ENCODE peak calls at places on chromosome 17, in ten cellular contexts. P is tibial artery; N is AG09309; S is GM06990; J is fibroblast of the aortic adventitia; Z is thoracic aorta; Y is stomach; M is CD8-positive, alpha-beta T cell; U is MM.1S; O is cardiac fibroblast. Q is an unnamed sample.

GRCh38 chr17:62671553-62671952 is 44.1 kb downstream of the MRC2 start:
- DNase-seq in P (no peak), N (no peak), S (no peak), J (peak), Z (no peak), Y (peak), M (no peak), U (no peak), O (no peak), Q (no peak)

GRCh38 chr17:69430488-69430887 is 16.0 kb downstream of the MAP2K6 start:
- DNase-seq in P (no peak), N (no peak), S (no peak), J (no peak), Z (no peak), Y (no peak), M (no peak), U (no peak), O (peak), Q (no peak)

GRCh38 chr17:37187262-37187661 is 188.5 kb upstream of the C17orf78 start:
- DNase-seq in P (no peak), N (peak), S (no peak), J (peak), Z (no peak), Y (no peak), M (no peak), U (no peak), O (peak), Q (peak)

GRCh38 chr17:56602292-56603130 is 9.0 kb downstream of the NOG start:
- DNase-seq in P (no peak), N (no peak), S (no peak), J (no peak), Z (no peak), Y (no peak), M (peak), U (no peak), O (no peak), Q (no peak)

GRCh38 chr17:72631568-72631967 is 460.9 kb downstream of the SLC39A11 start:
- DNase-seq in P (no peak), N (no peak), S (no peak), J (no peak), Z (no peak), Y (no peak), M (no peak), U (no peak), O (no peak), Q (no peak)

GRCh38 chr17:13297198-13297597 is 279.4 kb upstream of the ELAC2 start:
- DNase-seq in P (no peak), N (no peak), S (no peak), J (no peak), Z (no peak), Y (no peak), M (no peak), U (no peak), O (no peak), Q (no peak)

GRCh38 chr17:71115669-71115972 is 946.3 kb downstream of the KCNJ2 start:
- DNase-seq in P (no peak), N (peak), S (no peak), J (no peak), Z (no peak), Y (no peak), M (no peak), U (no peak), O (no peak), Q (no peak)

GRCh38 chr17:62714016-62714777 is 86.7 kb downstream of the MRC2 start:
- DNase-seq in P (no peak), N (no peak), S (no peak), J (peak), Z (no peak), Y (no peak), M (no peak), U (no peak), O (no peak), Q (no peak)

GRCh38 chr17:69828087-69828486 is 246.9 kb upstream of the KCNJ16 start:
- DNase-seq in P (peak), N (no peak), S (no peak), J (peak), Z (no peak), Y (peak), M (no peak), U (no peak), O (peak), Q (no peak)

GRCh38 chr17:52235416-52235960 is 77.0 kb upstream of the CA10 start:
- DNase-seq in P (no peak), N (no peak), S (no peak), J (no peak), Z (no peak), Y (no peak), M (no peak), U (no peak), O (no peak), Q (no peak)

GRCh38 chr17:63675607-63676539 is 24.1 kb downstream of the LIMD2 start:
- DNase-seq in P (peak), N (peak), S (no peak), J (peak), Z (peak), Y (peak), M (no peak), U (no peak), O (peak), Q (no peak)

GRCh38 chr17:17491546-17491988 is 4.6 kb downstream of the RASD1 start:
- DNase-seq in P (no peak), N (no peak), S (no peak), J (no peak), Z (no peak), Y (no peak), M (no peak), U (no peak), O (no peak), Q (no peak)

GRCh38 chr17:81322271-81323082 is 27.4 kb upstream of the SLC38A10 start:
- DNase-seq in P (no peak), N (no peak), S (no peak), J (no peak), Z (no peak), Y (no peak), M (no peak), U (peak), O (no peak), Q (no peak)

GRCh38 chr17:9959377-9959981 is 54.4 kb upstream of the RCVRN start:
- DNase-seq in P (no peak), N (no peak), S (peak), J (peak), Z (no peak), Y (no peak), M (no peak), U (no peak), O (peak), Q (no peak)

GRCh38 chr17:67759355-67760171 is 41.8 kb downstream of the NOL11 start:
- DNase-seq in P (no peak), N (no peak), S (no peak), J (peak), Z (no peak), Y (no peak), M (no peak), U (peak), O (peak), Q (peak)

GRCh38 chr17:17153709-17154108 is 52.4 kb downstream of the PLD6 start:
- DNase-seq in P (no peak), N (no peak), S (no peak), J (no peak), Z (no peak), Y (no peak), M (no peak), U (no peak), O (no peak), Q (no peak)

GRCh38 chr17:50198026-50198669 is 3.3 kb downstream of the COL1A1 start:
- DNase-seq in P (peak), N (no peak), S (no peak), J (peak), Z (no peak), Y (peak), M (peak), U (peak), O (peak), Q (no peak)

GRCh38 chr17:80055597-80055996 is 19.2 kb downstream of the CCDC40 start:
- DNase-seq in P (no peak), N (no peak), S (no peak), J (no peak), Z (no peak), Y (no peak), M (no peak), U (no peak), O (no peak), Q (no peak)

GRCh38 chr17:6476834-6477210 is 32.6 kb downstream of the PIMREG start:
- DNase-seq in P (no peak), N (no peak), S (no peak), J (no peak), Z (no peak), Y (no peak), M (no peak), U (no peak), O (no peak), Q (no peak)

GRCh38 chr17:80029235-80029974 is 6.3 kb downstream of the TBC1D16 start:
- DNase-seq in P (peak), N (peak), S (no peak), J (peak), Z (peak), Y (peak), M (no peak), U (no peak), O (peak), Q (peak)

GRCh38 chr17:13306310-13306962 is 288.6 kb upstream of the ELAC2 start:
- DNase-seq in P (no peak), N (peak), S (peak), J (peak), Z (no peak), Y (no peak), M (no peak), U (no peak), O (peak), Q (peak)

GRCh38 chr17:9408381-9408780 is 167.2 kb downstream of the STX8 start:
- DNase-seq in P (no peak), N (no peak), S (no peak), J (peak), Z (no peak), Y (no peak), M (no peak), U (no peak), O (no peak), Q (no peak)

GRCh38 chr17:74455025-74455585 is 11.3 kb upstream of the CD300A start:
- DNase-seq in P (no peak), N (no peak), S (no peak), J (no peak), Z (no peak), Y (no peak), M (no peak), U (no peak), O (no peak), Q (no peak)

GRCh38 chr17:38735161-38735997 is 5.2 kb downstream of the CISD3 start:
- DNase-seq in P (no peak), N (no peak), S (no peak), J (peak), Z (no peak), Y (peak), M (peak), U (peak), O (peak), Q (no peak)

GRCh38 chr17:30239089-30239462 is 3.6 kb upstream of the SLC6A4 start:
- DNase-seq in P (no peak), N (no peak), S (no peak), J (no peak), Z (no peak), Y (no peak), M (peak), U (no peak), O (no peak), Q (no peak)

GRCh38 chr17:80773243-80773991 is 218.2 kb upstream of the CHMP6 start:
- DNase-seq in P (peak), N (no peak), S (no peak), J (peak), Z (peak), Y (no peak), M (no peak), U (no peak), O (peak), Q (no peak)

GRCh38 chr17:18237461-18237860 is 12.0 kb downstream of the LLGL1 start:
- DNase-seq in P (no peak), N (no peak), S (no peak), J (no peak), Z (no peak), Y (no peak), M (no peak), U (no peak), O (no peak), Q (no peak)

GRCh38 chr17:50196826-50197225 is 4.6 kb downstream of the COL1A1 start:
- DNase-seq in P (peak), N (no peak), S (no peak), J (peak), Z (no peak), Y (no peak), M (no peak), U (no peak), O (peak), Q (no peak)

GRCh38 chr17:38357488-38358123 is 6.0 kb downstream of the SOCS7 start:
- DNase-seq in P (no peak), N (no peak), S (no peak), J (no peak), Z (no peak), Y (no peak), M (no peak), U (no peak), O (no peak), Q (no peak)

GRCh38 chr17:38585805-38586529 is 19.8 kb downstream of the SRCIN1 start:
- DNase-seq in P (no peak), N (no peak), S (no peak), J (no peak), Z (no peak), Y (no peak), M (no peak), U (no peak), O (no peak), Q (no peak)

GRCh38 chr17:82611140-82612058 is 36.8 kb downstream of the WDR45B start:
- DNase-seq in P (no peak), N (no peak), S (no peak), J (peak), Z (no peak), Y (no peak), M (no peak), U (no peak), O (peak), Q (no peak)

GRCh38 chr17:75785016-75785769 is 587 bp downstream of the UNK start:
- DNase-seq in P (peak), N (peak), S (no peak), J (peak), Z (peak), Y (peak), M (peak), U (peak), O (peak), Q (no peak)

GRCh38 chr17:83128306-83129240 is 49.2 kb downstream of the METRNL start:
- DNase-seq in P (no peak), N (no peak), S (no peak), J (no peak), Z (no peak), Y (no peak), M (no peak), U (no peak), O (no peak), Q (no peak)

GRCh38 chr17:21166599-21167265 is 40.0 kb downstream of the DHRS7B start:
- DNase-seq in P (no peak), N (peak), S (no peak), J (peak), Z (no peak), Y (no peak), M (no peak), U (no peak), O (peak), Q (no peak)
- H3K4me3 ChIP-seq in P (no peak), N (no peak), S (no peak), J (no peak), Z (peak), Y (no peak), M (no peak), U (no peak), O (no peak), Q (no peak)

DNA sequence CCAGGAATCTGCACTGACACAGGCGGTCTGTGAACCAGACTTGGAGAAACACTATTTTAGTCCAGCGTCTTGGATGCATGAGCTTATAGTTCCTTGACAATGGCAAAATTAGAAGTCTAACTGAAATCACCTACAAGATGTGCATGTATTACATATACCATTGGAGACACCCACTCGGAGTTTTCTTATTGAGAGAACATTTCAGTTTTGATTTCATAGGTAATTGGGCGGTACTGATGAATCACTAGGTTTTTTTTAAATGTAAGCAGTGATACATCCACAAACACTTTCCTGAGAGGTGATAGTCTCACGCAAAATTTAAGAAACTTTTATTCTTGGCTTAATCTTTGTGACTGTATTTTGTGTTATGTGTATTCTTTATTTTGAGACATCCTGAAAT is 69.8 kb downstream of the PRKCA start:
- DNase-seq in P (no peak), N (no peak), S (no peak), J (no peak), Z (no peak), Y (no peak), M (no peak), U (no peak), O (no peak), Q (no peak)
- H3K4me3 ChIP-seq in P (no peak), N (no peak), S (no peak), J (no peak), Z (no peak), Y (no peak), M (no peak), U (no peak), O (no peak), Q (no peak)

DNA sequence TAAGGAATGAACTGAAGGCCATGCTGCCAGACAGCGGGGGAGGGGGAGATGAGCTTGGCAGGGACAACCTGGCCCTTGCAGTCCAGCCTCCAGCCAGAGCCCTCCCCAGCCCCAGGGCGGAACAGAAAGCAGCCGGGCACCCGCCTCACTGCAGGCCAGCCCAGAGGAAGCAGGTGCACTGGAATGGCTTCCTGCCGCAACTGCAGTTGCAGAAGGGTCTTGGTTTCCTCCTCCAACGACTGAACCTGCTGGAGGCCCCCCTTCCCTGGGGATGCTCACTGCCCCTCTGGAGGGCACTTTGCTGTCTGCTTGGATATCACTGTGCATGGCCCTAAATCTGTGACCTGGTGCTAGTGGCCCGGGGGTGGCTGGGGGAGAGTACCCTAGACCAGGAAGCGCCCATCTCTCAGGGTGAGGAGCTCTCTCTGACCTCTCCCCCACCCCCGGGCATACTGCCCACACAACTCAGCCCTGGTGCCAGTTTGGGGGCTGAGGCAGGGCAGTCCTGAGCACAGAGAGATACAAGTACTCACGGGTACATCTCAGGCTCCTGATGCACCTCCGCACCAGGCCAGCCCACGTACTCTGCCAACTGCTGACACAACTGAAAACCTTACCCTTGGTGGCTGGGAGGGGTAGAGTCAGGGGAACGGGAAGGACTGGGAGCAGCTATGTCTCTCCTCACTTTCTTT is 41.1 kb downstream of the MYO18A start:
- DNase-seq in P (peak), N (no peak), S (peak), J (no peak), Z (no peak), Y (peak), M (peak), U (peak), O (no peak), Q (no peak)
- H3K4me3 ChIP-seq in P (peak), N (peak), S (peak), J (peak), Z (peak), Y (peak), M (peak), U (peak), O (no peak), Q (no peak)

GRCh38 chr17:58344047-58344790 is 7.8 kb downstream of the SUPT4H1 start:
- DNase-seq in P (no peak), N (no peak), S (peak), J (no peak), Z (no peak), Y (peak), M (peak), U (peak), O (no peak), Q (no peak)

GRCh38 chr17:58348038-58348437 is 4.0 kb downstream of the SUPT4H1 start:
- DNase-seq in P (no peak), N (no peak), S (no peak), J (no peak), Z (no peak), Y (no peak), M (no peak), U (no peak), O (no peak), Q (no peak)

GRCh38 chr17:58344791-58345157 is 7.2 kb downstream of the SUPT4H1 start:
- DNase-seq in P (no peak), N (no peak), S (no peak), J (no peak), Z (no peak), Y (no peak), M (peak), U (peak), O (no peak), Q (no peak)

GRCh38 chr17:58343131-58343530 is 8.9 kb downstream of the SUPT4H1 start:
- DNase-seq in P (no peak), N (no peak), S (no peak), J (no peak), Z (no peak), Y (no peak), M (no peak), U (no peak), O (no peak), Q (no peak)

DNA sequence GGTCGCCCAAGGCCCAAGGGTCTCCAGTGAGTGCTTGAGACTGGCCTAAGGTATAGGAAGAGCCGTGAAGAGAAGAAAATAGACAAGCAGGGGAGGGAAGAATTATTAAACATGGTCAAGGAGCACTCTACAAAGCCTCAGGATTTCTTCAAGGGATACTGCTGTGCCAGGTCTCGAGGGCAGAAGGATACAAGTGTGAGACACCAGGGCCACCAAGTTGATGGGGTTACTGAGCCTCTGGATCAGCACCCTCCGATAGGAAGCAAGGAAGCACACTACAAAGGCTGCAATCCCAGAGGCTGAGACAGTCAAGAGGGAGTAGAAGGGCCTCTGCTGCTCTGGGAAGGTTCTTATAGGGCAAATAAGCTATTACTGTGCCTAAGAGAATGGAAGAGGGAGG is 6.5 kb downstream of the SUPT4H1 start:
- DNase-seq in P (no peak), N (no peak), S (no peak), J (no peak), Z (no peak), Y (no peak), M (no peak), U (no peak), O (no peak), Q (no peak)
- H3K4me3 ChIP-seq in P (no peak), N (no peak), S (peak), J (no peak), Z (no peak), Y (no peak), M (no peak), U (peak), O (no peak), Q (no peak)

GRCh38 chr17:60592750-60593149 is 7.2 kb upstream of the PPM1D start:
- DNase-seq in P (no peak), N (no peak), S (no peak), J (no peak), Z (no peak), Y (no peak), M (no peak), U (no peak), O (no peak), Q (no peak)
- H3K4me3 ChIP-seq in P (no peak), N (no peak), S (no peak), J (no peak), Z (no peak), Y (no peak), M (no peak), U (no peak), O (no peak), Q (no peak)

GRCh38 chr17:77282524-77283515 is 142.1 kb downstream of the SEC14L1 start:
- DNase-seq in P (no peak), N (no peak), S (no peak), J (no peak), Z (no peak), Y (peak), M (no peak), U (no peak), O (peak), Q (no peak)
- H3K4me3 ChIP-seq in P (no peak), N (no peak), S (peak), J (no peak), Z (no peak), Y (peak), M (no peak), U (no peak), O (peak), Q (no peak)

DNA sequence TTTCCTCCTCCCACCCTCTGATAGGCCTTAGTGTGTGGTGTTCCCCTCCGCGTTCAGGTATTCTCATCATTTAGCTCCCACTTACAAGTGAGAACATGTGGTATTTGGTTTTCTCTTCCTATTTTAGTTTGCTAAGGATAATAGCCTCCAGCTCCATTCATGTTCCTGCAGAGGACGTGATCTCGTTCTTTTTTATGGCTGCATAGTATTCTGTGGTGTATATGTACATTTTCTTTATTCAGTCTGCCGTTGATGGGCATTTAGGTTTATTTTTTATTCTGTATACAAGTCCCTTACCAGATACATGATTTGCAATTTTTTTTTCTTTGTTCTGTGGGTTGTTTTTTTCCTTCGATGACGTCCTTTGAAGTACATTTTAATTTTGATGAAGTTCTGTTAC is 18.8 kb upstream of the CDK5R1 start:
- DNase-seq in P (no peak), N (no peak), S (no peak), J (no peak), Z (no peak), Y (no peak), M (no peak), U (no peak), O (no peak), Q (no peak)
- H3K4me3 ChIP-seq in P (no peak), N (no peak), S (no peak), J (no peak), Z (no peak), Y (no peak), M (no peak), U (no peak), O (no peak), Q (no peak)

Q was measured in BJ.